ENCODE peak calls at places on chromosomes 4 and X, in nine cellular contexts. V, E, N, A, K, S, C, B and J are unnamed samples. For H3K4me1, the result is how much of the 10 kb centered on the place peaks cover.

GRCh38 chrX:11619426-11619825 is 46.3 kb downstream of the ARHGAP6 start:
- DNase-seq in B (no peak), S (no peak), N (peak), A (no peak), C (no peak), E (peak), V (no peak), K (peak), J (no peak)

GRCh38 chrX:14963447-14964236 is 90.4 kb downstream of the MOSPD2 start:
- DNase-seq in A (no peak), N (peak), V (no peak), K (peak), B (no peak), S (no peak), E (peak), C (no peak), J (no peak)

GRCh38 chr4:169765845-169766244 is 8.1 kb upstream of the HPF1 start:
- DNase-seq in N (no peak), A (no peak), V (no peak), E (no peak), S (no peak), K (peak), B (no peak), C (no peak), J (no peak)

GRCh38 chr4:183443609-183444148 is 757 bp upstream of the CDKN2AIP start:
- DNase-seq in B (no peak), K (no peak), A (peak), E (no peak), N (no peak), V (no peak), S (no peak), C (peak), J (no peak)

GRCh38 chrX:38991656-38992558 is 190.6 kb downstream of the MID1IP1 start:
- DNase-seq in N (peak), B (no peak), E (no peak), A (no peak), V (no peak), C (no peak), K (no peak), S (no peak), J (no peak)

GRCh38 chr4:145178740-145179139 is 1.6 kb downstream of the OTUD4 start:
- DNase-seq in V (no peak), K (no peak), N (no peak), A (no peak), E (no peak), S (no peak), B (no peak), C (no peak), J (no peak)

GRCh38 chr4:80184053-80184790 is 13.1 kb upstream of the PRDM8 start:
- DNase-seq in S (peak), A (no peak), V (peak), B (peak), K (peak), C (peak), E (peak), N (peak), J (peak)

GRCh38 chr4:12723849-12724447 is 760.2 kb downstream of the RAB28 start:
- DNase-seq in N (peak), A (no peak), C (no peak), K (no peak), S (no peak), V (no peak), B (no peak), E (no peak), J (no peak)

GRCh38 chr4:89305712-89306437 is 1.7 kb downstream of the GPRIN3 start:
- DNase-seq in B (no peak), K (peak), V (no peak), C (no peak), S (no peak), A (no peak), E (peak), N (peak), J (no peak)

GRCh38 chr4:88718098-88718497 is 20.5 kb upstream of the NAP1L5 start:
- DNase-seq in E (no peak), N (no peak), A (no peak), C (no peak), B (no peak), K (no peak), S (no peak), V (no peak), J (no peak)

GRCh38 chr4:136441629-136442282 is 1090.5 kb downstream of the PCDH18 start:
- DNase-seq in E (no peak), S (peak), B (no peak), C (no peak), N (no peak), V (no peak), A (no peak), K (no peak), J (no peak)

GRCh38 chr4:24799544-24800272 is 4.3 kb downstream of the SOD3 start:
- DNase-seq in S (peak), N (peak), K (no peak), A (no peak), E (peak), C (no peak), B (no peak), V (no peak), J (no peak)

GRCh38 chr4:127505203-127505602 is 127.6 kb upstream of the INTU start:
- DNase-seq in A (no peak), S (no peak), B (no peak), V (no peak), K (peak), E (peak), N (peak), C (no peak), J (no peak)

GRCh38 chrX:149370097-149370496 is 135.0 kb downstream of the IDS start:
- DNase-seq in S (no peak), C (no peak), K (no peak), N (no peak), E (peak), B (no peak), A (no peak), V (no peak), J (no peak)

GRCh38 chrX:118552501-118552900 is 56.9 kb downstream of the DOCK11 start:
- DNase-seq in B (no peak), K (peak), A (no peak), E (peak), S (no peak), V (no peak), C (peak), N (peak), J (no peak)

GRCh38 chr4:183765121-183765990 is 106.3 kb downstream of the TRAPPC11 start:
- DNase-seq in K (peak), A (no peak), C (no peak), V (no peak), E (peak), S (no peak), N (no peak), B (no peak), J (no peak)

GRCh38 chrX:123013141-123013540 is 170.9 kb upstream of the GRIA3 start:
- DNase-seq in S (no peak), B (no peak), K (no peak), E (peak), C (no peak), N (peak), V (no peak), A (no peak), J (no peak)

GRCh38 chrX:111007238-111007637 is 88.8 kb upstream of the PAK3 start:
- DNase-seq in C (no peak), K (no peak), A (no peak), N (no peak), E (no peak), V (no peak), B (no peak), S (no peak), J (no peak)

GRCh38 chr4:152255437-152255836 is 280.5 kb downstream of the FBXW7 start:
- DNase-seq in B (no peak), A (no peak), K (no peak), V (peak), N (peak), C (no peak), S (no peak), E (peak), J (no peak)

GRCh38 chr4:80566203-80566872 is 230.8 kb downstream of the CFAP299 start:
- DNase-seq in K (no peak), B (no peak), A (no peak), V (no peak), C (no peak), E (no peak), N (peak), S (no peak), J (no peak)

GRCh38 chr4:83067058-83067639 is 32.2 kb downstream of the COPS4 start:
- DNase-seq in C (no peak), E (no peak), B (no peak), A (no peak), S (no peak), N (no peak), V (no peak), K (no peak), J (no peak)

GRCh38 chr4:32172761-32173160 is 1452.6 kb downstream of the PCDH7 start:
- DNase-seq in K (peak), S (no peak), B (no peak), V (no peak), E (peak), N (no peak), A (no peak), C (no peak), J (no peak)

GRCh38 chr4:188971125-188971524 is 831.9 kb downstream of the TRIML1 start:
- DNase-seq in C (no peak), N (peak), V (no peak), B (no peak), S (no peak), E (peak), K (peak), A (no peak), J (no peak)

GRCh38 chr4:10783351-10783750 is 98.8 kb upstream of the CLNK start:
- DNase-seq in K (peak), B (no peak), E (peak), N (peak), V (no peak), A (no peak), S (no peak), C (no peak), J (no peak)

GRCh38 chrX:42680651-42681050 is 97.3 kb downstream of the PPP1R2C start:
- DNase-seq in A (no peak), B (no peak), S (no peak), V (no peak), E (peak), N (no peak), K (peak), C (no peak), J (peak)

GRCh38 chr4:85399270-85399669 is 75.7 kb upstream of the ARHGAP24 start:
- DNase-seq in B (no peak), C (no peak), A (no peak), S (no peak), V (no peak), E (peak), N (peak), K (no peak), J (no peak)

GRCh38 chr4:157978680-157979361 is 194.0 kb downstream of the GASK1B start:
- DNase-seq in B (no peak), E (peak), N (peak), V (no peak), K (peak), A (no peak), C (no peak), S (no peak), J (peak)

GRCh38 chr4:122827899-122828601 is 1.4 kb downstream of the FGF2 start:
- DNase-seq in A (no peak), S (no peak), N (peak), B (no peak), K (peak), V (peak), C (peak), E (peak), J (peak)

GRCh38 chr4:31088600-31089230 is 368.5 kb downstream of the PCDH7 start:
- DNase-seq in S (no peak), C (no peak), N (no peak), A (no peak), K (peak), B (no peak), V (no peak), E (peak), J (no peak)

GRCh38 chr4:58983887-58984286 is 1873.7 kb upstream of the IGFBP7 start:
- DNase-seq in K (no peak), C (no peak), B (no peak), N (no peak), E (no peak), S (no peak), V (no peak), A (no peak), J (no peak)

GRCh38 chr4:181254771-181255170 is 988.4 kb upstream of the TENM3 start:
- DNase-seq in S (no peak), K (no peak), B (no peak), V (no peak), A (no peak), N (no peak), E (no peak), C (no peak), J (no peak)

GRCh38 chr4:6041794-6042193 is 23.6 kb upstream of the C4orf50 start:
- DNase-seq in E (no peak), C (no peak), N (no peak), A (no peak), V (no peak), S (no peak), K (no peak), B (no peak), J (no peak)

GRCh38 chr4:184514121-184514988 is 40.0 kb upstream of the IRF2 start:
- DNase-seq in C (peak), E (peak), N (peak), A (no peak), V (no peak), S (no peak), B (no peak), K (peak), J (no peak)

GRCh38 chrX:2697741-2698294 is 6.7 kb downstream of the CD99 start:
- DNase-seq in V (no peak), N (no peak), A (no peak), K (no peak), C (no peak), B (no peak), S (no peak), E (peak), J (no peak)
- H3K4me1 ChIP-seq in V (half or more), N (half or more), A (under half), K (under half), C (half or more), B (under half), S (under half), E (under half), J (under half)

GRCh38 chr4:1029957-1030520 is 18.6 kb downstream of the FGFRL1 start:
- DNase-seq in C (no peak), A (no peak), E (no peak), K (no peak), V (no peak), N (no peak), B (no peak), S (no peak), J (no peak)

GRCh38 chr4:1027219-1027915 is 15.9 kb downstream of the FGFRL1 start:
- DNase-seq in N (no peak), A (no peak), V (no peak), C (no peak), E (no peak), K (no peak), B (no peak), S (no peak), J (no peak)

GRCh38 chr4:1027916-1028240 is 16.5 kb downstream of the FGFRL1 start:
- DNase-seq in N (no peak), E (no peak), V (no peak), A (no peak), S (no peak), C (no peak), K (no peak), B (no peak), J (no peak)

GRCh38 chr4:1029536-1029935 is 18.1 kb downstream of the FGFRL1 start:
- DNase-seq in V (no peak), E (no peak), A (no peak), B (no peak), K (no peak), N (no peak), C (no peak), S (no peak), J (no peak)

GRCh38 chr4:1028574-1029220 is 17.3 kb downstream of the FGFRL1 start:
- DNase-seq in A (no peak), K (no peak), B (no peak), V (no peak), C (no peak), S (no peak), E (no peak), N (no peak), J (no peak)
- H3K4me1 ChIP-seq in A (under half), K (under half), B (under half), V (under half), C (under half), S (under half), E (under half), N (under half), J (under half)

DNA sequence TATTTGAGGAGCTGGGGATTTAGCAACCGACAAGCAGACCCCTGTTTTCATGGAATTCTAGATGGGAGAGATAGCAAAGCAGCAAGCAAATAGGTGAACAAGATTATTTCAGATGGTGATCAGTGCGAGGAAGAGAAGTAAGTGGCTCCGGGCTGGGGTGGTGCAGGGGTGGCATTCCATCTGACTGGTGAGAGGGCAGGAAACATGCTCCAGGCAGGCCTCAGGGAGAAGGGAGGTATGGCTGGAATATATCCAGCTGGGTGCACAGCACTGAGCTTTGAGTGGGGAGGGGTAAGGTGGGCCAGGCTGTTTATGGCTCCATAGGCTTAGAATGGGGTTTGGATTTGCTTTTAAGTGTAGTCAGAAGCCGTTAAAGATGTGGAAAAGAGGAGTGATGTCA is 21.2 kb downstream of the PTTG2 start:
- DNase-seq in K (no peak), C (no peak), B (no peak), V (no peak), S (no peak), E (no peak), A (no peak), N (no peak), J (no peak)
- H3K4me1 ChIP-seq in K (under half), C (half or more), B (under half), V (under half), S (under half), E (under half), A (under half), N (under half), J (under half)

GRCh38 chrX:16822723-16823122 is 36.5 kb downstream of the TXLNG start:
- DNase-seq in K (peak), V (no peak), B (no peak), A (no peak), S (no peak), C (no peak), N (peak), E (peak), J (no peak)

GRCh38 chrX:16828126-16828908 is 41.8 kb downstream of the RBBP7 start:
- DNase-seq in C (peak), S (no peak), E (peak), K (peak), V (no peak), N (peak), A (peak), B (no peak), J (no peak)

GRCh38 chrX:16825306-16826035 is 39.2 kb downstream of the TXLNG start:
- DNase-seq in C (no peak), V (no peak), B (no peak), E (peak), S (no peak), A (no peak), K (no peak), N (peak), J (no peak)

GRCh38 chrX:16827225-16827624 is 41.0 kb downstream of the TXLNG start:
- DNase-seq in B (no peak), K (no peak), C (no peak), N (peak), V (no peak), A (no peak), E (peak), S (no peak), J (no peak)

DNA sequence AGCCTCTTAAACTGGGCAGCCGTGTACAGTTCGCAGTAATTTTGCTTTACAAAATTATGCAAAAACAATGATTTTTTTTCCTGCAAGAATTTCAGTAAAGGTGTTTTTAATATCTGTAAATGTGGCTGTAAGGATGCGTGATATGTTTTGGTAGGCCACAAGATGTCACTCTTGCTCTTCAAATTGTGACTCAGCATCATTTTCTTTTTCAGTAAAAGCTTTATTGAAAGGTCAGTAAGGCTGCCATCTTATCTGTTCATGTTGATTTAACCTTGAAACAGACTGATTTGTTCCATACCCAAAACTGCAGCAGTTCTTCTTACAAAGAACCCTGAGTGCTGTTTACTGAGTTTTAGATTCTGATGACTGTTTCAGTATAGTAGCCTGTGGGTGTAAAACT is 39.9 kb downstream of the TXLNG start:
- DNase-seq in S (no peak), N (peak), B (no peak), K (peak), E (peak), V (no peak), A (no peak), C (no peak), J (no peak)
- H3K4me1 ChIP-seq in S (under half), N (under half), B (under half), K (under half), E (under half), V (under half), A (under half), C (under half), J (under half)

GRCh38 chrX:97673135-97673534 is 789.4 kb downstream of the RPA4 start:
- DNase-seq in V (no peak), B (no peak), N (no peak), K (no peak), A (no peak), S (no peak), E (no peak), C (no peak), J (no peak)
- H3K4me1 ChIP-seq in V (under half), B (under half), N (under half), K (under half), A (under half), S (under half), E (under half), C (under half), J (under half)

GRCh38 chrX:12975670-12975965 is 708 bp downstream of the TMSB4X start:
- DNase-seq in A (no peak), S (no peak), E (no peak), B (no peak), K (no peak), V (no peak), C (no peak), N (no peak), J (no peak)
- H3K4me1 ChIP-seq in A (under half), S (under half), E (under half), B (under half), K (under half), V (under half), C (under half), N (under half), J (under half)

GRCh38 chr4:1242506-1243450 is 6.2 kb downstream of the CTBP1 start:
- DNase-seq in K (no peak), E (no peak), B (peak), S (no peak), V (no peak), N (no peak), A (no peak), C (peak), J (no peak)

GRCh38 chr4:1244081-1244977 is 4.6 kb downstream of the CTBP1 start:
- DNase-seq in N (peak), B (peak), A (no peak), V (no peak), K (no peak), E (no peak), S (peak), C (peak), J (no peak)

GRCh38 chr4:1241936-1242505 is 6.9 kb downstream of the CTBP1 start:
- DNase-seq in C (peak), N (no peak), A (no peak), B (peak), K (no peak), E (no peak), S (peak), V (no peak), J (no peak)

GRCh38 chr4:1244978-1245471 is 3.9 kb downstream of the CTBP1 start:
- DNase-seq in E (no peak), C (no peak), V (no peak), S (peak), A (no peak), N (no peak), B (peak), K (no peak), J (no peak)

GRCh38 chr4:1243451-1244080 is 5.4 kb downstream of the CTBP1 start:
- DNase-seq in A (no peak), B (peak), C (peak), E (no peak), N (no peak), K (no peak), V (no peak), S (peak), J (no peak)
- H3K4me1 ChIP-seq in A (under half), B (under half), C (half or more), E (under half), N (under half), K (under half), V (under half), S (under half), J (under half)